ENCODE peak calls at places on chromosomes 3 and 15, in six cellular contexts. M, G, R, Y, S and O are unnamed samples.

GRCh38 chr3:172256101-172256687 is 192.1 kb downstream of the GHSR start:
- DNase-seq in M (no peak), G (peak; percentile 85), R (peak; percentile 92), Y (no peak), S (peak; percentile 22), O (peak; percentile 89)

GRCh38 chr3:179544981-179545645 is 17.6 kb upstream of the ACTL6A start:
- DNase-seq in M (peak; percentile 36), G (peak; percentile 57), R (peak; percentile 46), Y (no peak), S (no peak), O (peak; percentile 50)

GRCh38 chr3:159765025-159765859 is 223.4 kb upstream of the IL12A start:
- DNase-seq in M (peak; percentile 99), G (peak; percentile 95), R (peak; percentile 94), Y (no peak), S (peak; percentile 84), O (peak; percentile 95)

GRCh38 chr3:54087581-54088410 is 34.6 kb upstream of the CACNA2D3 start:
- DNase-seq in M (no peak), G (peak; percentile 29), R (peak; percentile 59), Y (no peak), S (no peak), O (no peak)

GRCh38 chr15:70199124-70199482 is 101.4 kb upstream of the TLE3 start:
- DNase-seq in M (no peak), G (no peak), R (no peak), Y (no peak), S (no peak), O (no peak)

GRCh38 chr3:24254649-24255048 is 240.0 kb downstream of the THRB start:
- DNase-seq in M (peak; percentile 78), G (peak; percentile 58), R (peak; percentile 73), Y (no peak), S (no peak), O (peak; percentile 78)

GRCh38 chr3:13217736-13218540 is 144.7 kb upstream of the IQSEC1 start:
- DNase-seq in M (peak; percentile 3), G (no peak), R (no peak), Y (no peak), S (no peak), O (no peak)

GRCh38 chr3:48614044-48614443 is 4.6 kb upstream of the UQCRC1 start:
- DNase-seq in M (peak; percentile 9), G (peak; percentile 87), R (peak; percentile 84), Y (no peak), S (no peak), O (peak; percentile 92)

GRCh38 chr15:100766225-100767001 is 113.2 kb upstream of the ALDH1A3 start:
- DNase-seq in M (no peak), G (no peak), R (peak; percentile 18), Y (no peak), S (no peak), O (no peak)

GRCh38 chr3:45575491-45575923 is 19.0 kb upstream of the LIMD1 start:
- DNase-seq in M (peak; percentile 48), G (peak; percentile 44), R (peak; percentile 69), Y (no peak), S (no peak), O (peak; percentile 61)

GRCh38 chr3:99126291-99126690 is 224.8 kb upstream of the DCBLD2 start:
- DNase-seq in M (peak; percentile 22), G (peak; percentile 77), R (peak; percentile 72), Y (no peak), S (no peak), O (no peak)

GRCh38 chr3:52907497-52907896 is 10.1 kb upstream of the STIMATE start:
- DNase-seq in M (no peak), G (no peak), R (no peak), Y (no peak), S (no peak), O (no peak)
- TF ChIP-seq CTCF in M (peak; percentile 8), G (no peak), R (no peak), Y (peak; percentile 16), S (no peak), O (no peak)

GRCh38 chr15:85274315-85275050 is 105.9 kb upstream of the AKAP13 start:
- DNase-seq in M (no peak), G (no peak), R (no peak), Y (no peak), S (no peak), O (no peak)
- TF ChIP-seq CTCF in M (no peak), G (no peak), R (no peak), Y (no peak), S (no peak), O (no peak)

DNA sequence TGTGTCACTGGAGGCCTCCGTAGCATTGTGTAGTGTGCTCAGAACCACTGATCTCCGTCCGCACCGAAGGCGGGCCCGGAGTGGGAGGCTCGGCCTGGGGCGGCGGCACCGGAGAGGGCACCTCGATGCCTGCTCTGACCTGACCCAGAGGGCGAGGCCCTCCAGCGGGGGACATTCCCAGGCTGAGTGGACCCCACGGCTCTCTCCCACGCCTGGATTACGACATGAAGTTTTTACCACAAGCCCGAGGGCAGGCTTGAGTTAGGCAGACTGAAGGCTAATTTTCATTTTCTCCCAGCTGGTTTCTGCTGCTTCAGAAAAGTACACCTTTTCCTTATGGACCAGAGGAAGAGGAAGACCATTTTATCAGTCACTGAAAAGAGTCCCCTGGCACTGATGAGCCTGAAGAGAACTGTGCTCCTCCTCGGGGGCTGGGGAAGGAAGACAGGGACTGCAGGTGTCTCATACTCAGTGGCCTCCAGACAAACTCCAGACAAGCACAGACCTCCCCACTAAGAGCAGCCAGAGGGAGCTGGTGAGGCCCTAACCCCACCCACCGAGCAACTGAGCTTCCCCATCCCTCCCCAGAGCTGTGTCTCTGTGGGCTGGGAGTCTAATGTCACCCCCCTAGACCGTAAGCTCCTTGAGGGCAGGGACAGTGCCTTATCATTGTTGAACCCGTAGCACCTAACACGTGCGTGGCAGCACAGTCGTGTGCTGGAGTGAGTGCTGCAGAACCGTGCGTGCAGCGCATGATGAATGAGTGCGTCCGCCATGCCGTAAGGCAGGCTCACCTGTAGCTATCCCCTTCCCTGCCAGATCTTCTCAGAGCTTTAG is 74.5 kb upstream of the BLM start:
- DNase-seq in M (no peak), G (no peak), R (no peak), Y (peak; percentile 23), S (no peak), O (no peak)
- TF ChIP-seq CTCF in M (peak; percentile 51), G (peak; percentile 18), R (no peak), Y (peak; percentile 12), S (no peak), O (peak; percentile 21)

DNA sequence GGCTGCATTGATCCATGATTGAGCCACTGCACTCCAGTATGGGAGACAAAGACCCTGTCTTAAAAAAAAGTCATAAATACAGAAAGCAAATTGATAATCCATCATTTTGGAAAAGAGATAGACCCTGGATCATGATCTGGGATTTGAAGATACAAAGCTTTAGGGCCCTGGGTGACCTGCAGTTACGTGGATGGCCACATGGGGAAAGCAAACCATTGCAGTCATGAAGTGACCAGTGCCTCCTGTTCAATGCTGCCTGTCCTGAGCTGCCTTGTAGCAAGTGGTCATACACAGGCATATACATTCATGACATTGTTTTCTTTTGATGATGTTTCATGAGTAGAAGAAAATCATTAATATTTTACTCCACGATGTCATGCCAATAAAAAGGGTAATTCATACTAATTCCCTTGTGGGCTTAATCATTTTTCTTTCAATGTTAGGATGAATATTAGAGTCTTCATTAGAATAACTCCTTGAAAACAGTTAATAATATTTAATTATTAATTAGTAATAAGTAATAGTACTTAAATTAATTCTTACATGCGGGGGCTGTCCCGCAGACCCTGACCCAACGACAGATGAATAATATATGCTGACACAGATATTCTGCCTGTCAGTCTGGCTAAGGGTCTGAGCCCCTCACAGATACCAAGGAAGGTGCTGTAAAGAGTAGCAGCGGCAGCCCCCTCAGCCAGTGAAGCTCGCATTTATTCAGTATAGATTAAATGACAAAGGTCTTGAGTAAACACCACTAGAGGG is 109.0 kb upstream of the UNC13C start:
- DNase-seq in M (no peak), G (no peak), R (no peak), Y (no peak), S (no peak), O (no peak)
- TF ChIP-seq CTCF in M (peak; percentile 16), G (no peak), R (no peak), Y (peak; percentile 23), S (peak; percentile 4), O (no peak)